ENCODE peak calls at places on chromosome 18, in six cellular contexts. E is stomach, W is IMR-90, F is heart left ventricle, P is transverse colon, X is SJSA1. H is an unnamed sample.

GRCh38 chr18:36392888-36393287 is 95.4 kb downstream of the FHOD3 start:
- DNase-seq in E (no peak), W (no peak), F (no peak), P (no peak), X (no peak), H (no peak)

GRCh38 chr18:47063070-47063469 is 27.6 kb upstream of the ELOA2 start:
- DNase-seq in E (no peak), W (no peak), F (no peak), P (no peak), X (no peak), H (no peak)

GRCh38 chr18:74869904-74870863 is 272.5 kb downstream of the ZNF407 start:
- DNase-seq in E (no peak), W (peak), F (no peak), P (no peak), X (no peak), H (no peak)

GRCh38 chr18:74518456-74519315 is 15.6 kb upstream of the CNDP1 start:
- DNase-seq in E (peak), W (no peak), F (no peak), P (no peak), X (no peak), H (no peak)

GRCh38 chr18:41501848-41502247 is 453.2 kb upstream of the PIK3C3 start:
- DNase-seq in E (no peak), W (no peak), F (no peak), P (no peak), X (no peak), H (no peak)

GRCh38 chr18:23926590-23926989 is 88.0 kb upstream of the TTC39C start:
- DNase-seq in E (no peak), W (no peak), F (no peak), P (no peak), X (no peak), H (no peak)

GRCh38 chr18:7926526-7926925 is 359.4 kb downstream of the PTPRM start:
- DNase-seq in E (peak), W (no peak), F (no peak), P (no peak), X (no peak), H (peak)

GRCh38 chr18:51110073-51110797 is 80.2 kb downstream of the SMAD4 start:
- DNase-seq in E (peak), W (peak), F (peak), P (peak), X (peak), H (peak)

GRCh38 chr18:70221911-70222278 is 16.4 kb upstream of the RTTN start:
- DNase-seq in E (no peak), W (no peak), F (no peak), P (no peak), X (no peak), H (no peak)

GRCh38 chr18:31720867-31721266 is 36.5 kb upstream of the B4GALT6 start:
- DNase-seq in E (no peak), W (no peak), F (no peak), P (no peak), X (no peak), H (no peak)

GRCh38 chr18:53018791-53019190 is 678.8 kb downstream of the DCC start:
- DNase-seq in E (no peak), W (no peak), F (no peak), P (no peak), X (no peak), H (no peak)

GRCh38 chr18:69935319-69936190 is 12.1 kb downstream of the CD226 start:
- DNase-seq in E (peak), W (no peak), F (no peak), P (peak), X (peak), H (no peak)

GRCh38 chr18:24413148-24413547 is 13.3 kb upstream of the IMPACT start:
- DNase-seq in E (no peak), W (no peak), F (no peak), P (no peak), X (no peak), H (no peak)

GRCh38 chr18:398866-399637 is 101.4 kb downstream of the COLEC12 start:
- DNase-seq in E (no peak), W (no peak), F (no peak), P (no peak), X (peak), H (no peak)

GRCh38 chr18:30903566-30903965 is 139.0 kb downstream of the DSC3 start:
- DNase-seq in E (no peak), W (no peak), F (no peak), P (no peak), X (no peak), H (no peak)

GRCh38 chr18:45980229-45980628 is 13.1 kb upstream of the EPG5 start:
- DNase-seq in E (no peak), W (no peak), F (no peak), P (no peak), X (no peak), H (no peak)

GRCh38 chr18:48990497-48991298 is 39.9 kb upstream of the SMAD7 start:
- DNase-seq in E (no peak), W (peak), F (no peak), P (no peak), X (peak), H (no peak)

GRCh38 chr18:79405781-79406575 is 10.2 kb downstream of the NFATC1 start:
- DNase-seq in E (peak), W (no peak), F (peak), P (peak), X (no peak), H (peak)

GRCh38 chr18:68177807-68178702 is 536.9 kb downstream of the TMX3 start:
- DNase-seq in E (peak), W (peak), F (no peak), P (no peak), X (no peak), H (peak)

GRCh38 chr18:48227206-48227605 is 182.0 kb downstream of the ZBTB7C start:
- DNase-seq in E (no peak), W (no peak), F (no peak), P (no peak), X (no peak), H (no peak)

GRCh38 chr18:62952807-62953206 is 237.5 kb downstream of the PHLPP1 start:
- DNase-seq in E (no peak), W (peak), F (no peak), P (no peak), X (no peak), H (no peak)

GRCh38 chr18:65620076-65620696 is 130.6 kb upstream of the CDH7 start:
- DNase-seq in E (no peak), W (no peak), F (no peak), P (no peak), X (no peak), H (no peak)

DNA sequence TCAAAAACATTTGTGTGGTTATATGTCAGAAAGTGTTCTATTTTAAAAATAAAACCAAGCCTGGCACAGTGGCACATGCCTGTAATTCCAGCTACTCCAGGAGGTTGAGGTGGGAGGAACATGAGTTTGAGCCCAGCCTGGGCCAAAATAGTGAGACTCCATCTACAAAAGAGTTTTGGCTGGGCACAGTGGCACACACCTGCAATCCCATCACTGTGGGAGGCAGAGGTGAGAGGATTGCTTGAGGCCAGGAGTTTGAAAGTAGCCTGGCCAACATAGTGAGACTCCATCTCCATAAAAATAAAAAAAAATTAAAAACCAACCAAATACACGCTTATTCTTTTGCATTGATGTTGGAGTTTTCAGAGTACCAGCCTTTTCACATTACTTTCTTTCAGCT is 9.6 kb downstream of the ANKRD12 start:
- DNase-seq in E (no peak), W (no peak), F (no peak), P (no peak), X (no peak), H (no peak)
- H3K27ac ChIP-seq in E (peak), W (no peak), F (no peak), P (peak), X (no peak), H (no peak)

GRCh38 chr18:6781846-6782245 is 52.3 kb downstream of the ARHGAP28 start:
- DNase-seq in E (no peak), W (peak), F (peak), P (no peak), X (no peak), H (no peak)
- H3K27ac ChIP-seq in E (peak), W (peak), F (no peak), P (no peak), X (no peak), H (no peak)

DNA sequence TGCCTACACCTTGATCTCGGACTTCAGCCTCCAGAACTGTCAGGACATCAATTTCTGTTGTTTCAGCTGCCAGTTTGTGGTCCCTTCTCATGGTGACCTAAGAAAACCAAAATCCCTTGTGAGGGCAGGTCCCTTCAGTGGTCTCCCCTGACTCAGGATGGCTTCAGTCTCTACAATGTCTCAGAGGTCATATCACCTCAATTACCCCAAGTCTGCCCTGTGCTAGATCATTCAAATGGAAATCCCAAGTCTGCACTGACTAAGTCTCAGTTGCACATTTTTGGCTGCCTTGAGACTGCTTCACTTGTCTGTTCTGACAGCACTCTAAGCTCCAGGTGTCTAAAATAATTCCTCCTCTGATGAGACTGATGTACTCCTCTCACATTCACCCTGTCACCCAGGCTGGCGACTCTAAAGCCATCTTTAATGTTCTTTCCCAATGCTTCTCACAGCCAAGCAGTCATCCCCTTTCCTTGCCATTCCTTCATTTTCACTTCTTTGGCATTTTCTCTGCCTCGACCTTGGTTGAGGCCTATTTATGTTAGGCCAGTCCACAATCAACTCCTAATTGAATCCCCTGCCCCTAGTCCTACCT is 470.8 kb downstream of the DLGAP1 start:
- DNase-seq in E (no peak), W (no peak), F (no peak), P (no peak), X (no peak), H (no peak)
- H3K27ac ChIP-seq in E (no peak), W (peak), F (no peak), P (no peak), X (no peak), H (no peak)

GRCh38 chr18:26865557-26865956 is at the start of gene AQP4:
- DNase-seq in E (peak), W (no peak), F (peak), P (no peak), X (no peak), H (no peak)
- H3K27ac ChIP-seq in E (no peak), W (no peak), F (peak), P (no peak), X (no peak), H (no peak)